ENCODE peak calls at places on chromosomes 11 and 22, in four cellular contexts. Y is foreskin fibroblast, Z is HCEC 1CT, Q is HEK293T. H is an unnamed sample.

GRCh38 chr22:49400136-49400865 is 427.4 kb downstream of the BRD1 start:
- DNase-seq in Y (no peak), Z (no peak), Q (no peak), H (no peak)

GRCh38 chr11:77276271-77276670 is 25.2 kb downstream of the GDPD4 start:
- DNase-seq in Y (no peak), Z (no peak), Q (no peak), H (no peak)

GRCh38 chr11:134170909-134171281 is 52.9 kb downstream of the NCAPD3 start:
- DNase-seq in Y (peak; percentile 63), Z (peak; percentile 25), Q (no peak), H (no peak)

GRCh38 chr11:17510507-17511206 is 33.6 kb downstream of the USH1C start:
- DNase-seq in Y (no peak), Z (no peak), Q (no peak), H (no peak)

GRCh38 chr11:47241740-47242400 is 6.7 kb downstream of the ACP2 start:
- DNase-seq in Y (peak; percentile 83), Z (peak; percentile 22), Q (no peak), H (peak; percentile 67)

GRCh38 chr11:34426766-34427170 is 12.0 kb upstream of the CAT start:
- DNase-seq in Y (peak; percentile 92), Z (peak; percentile 65), Q (no peak), H (no peak)

GRCh38 chr11:95984035-95984434 is 60.1 kb upstream of the MTMR2 start:
- DNase-seq in Y (no peak), Z (no peak), Q (no peak), H (no peak)

GRCh38 chr11:44628730-44629361 is 63.4 kb downstream of the CD82 start:
- DNase-seq in Y (no peak), Z (no peak), Q (no peak), H (no peak)

GRCh38 chr22:37331034-37331428 is 48.7 kb downstream of the CYTH4 start:
- DNase-seq in Y (peak; percentile 84), Z (peak; percentile 57), Q (no peak), H (peak; percentile 22)

GRCh38 chr22:37212174-37212906 is at the start of gene SSTR3:
- DNase-seq in Y (peak; percentile 38), Z (no peak), Q (no peak), H (no peak)

GRCh38 chr22:45200862-45201511 is 37.3 kb downstream of the NUP50 start:
- DNase-seq in Y (no peak), Z (peak; percentile 88), Q (no peak), H (no peak)

GRCh38 chr11:111977141-111978027 is 40.2 kb downstream of the DIXDC1 start:
- DNase-seq in Y (peak; percentile 73), Z (peak; percentile 45), Q (peak; percentile 63), H (no peak)

GRCh38 chr11:82927264-82927880 is 25.8 kb downstream of the DDIAS start:
- DNase-seq in Y (peak; percentile 77), Z (peak; percentile 72), Q (peak; percentile 51), H (peak; percentile 81)

GRCh38 chr11:76654310-76654851 is 16.2 kb downstream of the LRRC32 start:
- DNase-seq in Y (peak; percentile 78), Z (peak; percentile 42), Q (no peak), H (no peak)

GRCh38 chr11:120212926-120213325 is 2.1 kb downstream of the OAF start:
- DNase-seq in Y (peak; percentile 17), Z (no peak), Q (no peak), H (no peak)

GRCh38 chr22:35425971-35426800 is 26.2 kb downstream of the MCM5 start:
- DNase-seq in Y (peak; percentile 54), Z (no peak), Q (no peak), H (no peak)

GRCh38 chr11:46363455-46363920 is 16.2 kb downstream of the DGKZ start:
- DNase-seq in Y (peak; percentile 77), Z (no peak), Q (no peak), H (no peak)

GRCh38 chr11:17612221-17613188 is 65.4 kb downstream of the OTOG start:
- DNase-seq in Y (no peak), Z (no peak), Q (no peak), H (no peak)

GRCh38 chr11:47464479-47464878 is 15.5 kb upstream of the RAPSN start:
- DNase-seq in Y (peak; percentile 41), Z (peak; percentile 20), Q (no peak), H (no peak)

GRCh38 chr22:38316340-38317236 is 645 bp downstream of the CSNK1E start:
- DNase-seq in Y (peak; percentile 83), Z (peak; percentile 66), Q (peak; percentile 77), H (peak; percentile 43)

GRCh38 chr11:74672332-74672955 is 58.8 kb downstream of the CHRDL2 start:
- DNase-seq in Y (peak; percentile 33), Z (no peak), Q (no peak), H (no peak)

GRCh38 chr11:27228232-27228631 is 134.8 kb downstream of the CCDC34 start:
- DNase-seq in Y (no peak), Z (no peak), Q (no peak), H (no peak)